ENCODE peak calls at places on chromosomes 3 and 15, in seven cellular contexts. C, V, J, E, A, O and X are unnamed samples.

GRCh38 chr3:25455316-25456232 is 27.5 kb downstream of the RARB start:
- DNase-seq in E (no peak), V (peak), O (no peak), A (peak), J (no peak), C (no peak), X (no peak)

GRCh38 chr15:40508216-40508615 is 37.4 kb downstream of the CHST14 start:
- DNase-seq in J (no peak), O (no peak), A (no peak), E (no peak), C (no peak), V (no peak), X (no peak)

GRCh38 chr15:81485806-81486205 is 111.8 kb upstream of the TMC3 start:
- DNase-seq in E (no peak), A (no peak), J (no peak), O (no peak), V (no peak), C (no peak), X (no peak)

GRCh38 chr15:29278436-29279099 is 8.9 kb upstream of the NSMCE3 start:
- DNase-seq in C (no peak), A (peak), J (no peak), O (no peak), E (peak), V (no peak), X (no peak)

GRCh38 chr3:46078712-46079400 is 51.6 kb upstream of the XCR1 start:
- DNase-seq in E (peak), A (peak), J (peak), C (peak), V (peak), O (peak), X (peak)

GRCh38 chr15:82875411-82876003 is 66.1 kb downstream of the WHAMM start:
- DNase-seq in C (no peak), J (no peak), O (no peak), V (no peak), E (peak), A (no peak), X (no peak)

GRCh38 chr3:18556001-18556408 is 130.9 kb upstream of the SATB1 start:
- DNase-seq in C (no peak), E (no peak), V (no peak), A (no peak), O (no peak), J (no peak), X (no peak)

GRCh38 chr3:171175840-171176239 is 149.3 kb upstream of the SLC2A2 start:
- DNase-seq in C (no peak), E (no peak), A (no peak), V (no peak), O (no peak), J (no peak), X (no peak)

GRCh38 chr3:47243748-47244147 is 38.9 kb downstream of the KIF9 start:
- DNase-seq in C (no peak), A (no peak), V (no peak), J (no peak), E (no peak), O (no peak), X (no peak)

GRCh38 chr15:95097366-95097765 is 866.0 kb downstream of the MCTP2 start:
- DNase-seq in V (no peak), C (no peak), O (no peak), E (no peak), J (no peak), A (no peak), X (no peak)

GRCh38 chr3:96814581-96815567 is at the start of gene EPHA6:
- DNase-seq in O (no peak), V (no peak), C (no peak), E (no peak), J (no peak), A (no peak), X (no peak)

GRCh38 chr15:48425051-48425450 is 93.8 kb downstream of the DUT start:
- DNase-seq in E (no peak), J (no peak), C (no peak), O (no peak), V (no peak), A (no peak), X (no peak)

GRCh38 chr3:21750831-21751391 is at the start of gene ZNF385D:
- DNase-seq in A (peak), J (no peak), C (no peak), E (no peak), V (no peak), O (no peak), X (peak)

GRCh38 chr15:55549305-55549704 is 38.8 kb downstream of the PYGO1 start:
- DNase-seq in E (no peak), J (no peak), V (no peak), C (no peak), O (no peak), A (no peak), X (no peak)

GRCh38 chr3:129119365-129120100 is 2.1 kb downstream of the RAB43 start:
- DNase-seq in E (no peak), A (peak), C (no peak), O (no peak), J (no peak), V (no peak), X (no peak)

GRCh38 chr3:129121016-129121791 is 400 bp downstream of the RAB43 start:
- DNase-seq in C (no peak), V (peak), A (peak), J (peak), E (no peak), O (no peak), X (no peak)

GRCh38 chr3:129121792-129122696 is at the start of gene RAB43:
- DNase-seq in V (peak), E (peak), A (peak), J (peak), C (peak), O (peak), X (peak)

GRCh38 chr3:129118745-129119144 is 2.9 kb downstream of the RAB43 start:
- DNase-seq in A (no peak), E (no peak), V (no peak), J (no peak), C (no peak), O (no peak), X (no peak)

GRCh38 chr3:129120254-129121004 is 1.2 kb downstream of the RAB43 start:
- DNase-seq in J (peak), O (peak), A (peak), V (peak), C (peak), E (peak), X (peak)
- TF ChIP-seq CTCF in J (peak), O (no peak), A (peak), V (peak), C (peak), E (no peak), X (no peak)

GRCh38 chr15:31487811-31488436 is 161.3 kb downstream of the KLF13 start:
- DNase-seq in A (peak), O (no peak), C (peak), J (no peak), E (peak), V (no peak), X (peak)
- TF ChIP-seq CTCF in A (peak), O (no peak), C (no peak), J (no peak), E (no peak), V (no peak), X (no peak)

GRCh38 chr3:49700014-49700413 is 10.7 kb downstream of the RNF123 start:
- DNase-seq in A (no peak), E (no peak), O (no peak), C (no peak), V (no peak), J (no peak), X (no peak)

GRCh38 chr3:49702672-49703071 is 13.3 kb downstream of the RNF123 start:
- DNase-seq in J (no peak), O (no peak), A (no peak), E (no peak), V (no peak), C (no peak), X (no peak)

GRCh38 chr3:49700453-49701128 is 11.2 kb downstream of the RNF123 start:
- DNase-seq in J (no peak), A (no peak), C (no peak), O (no peak), E (no peak), V (no peak), X (no peak)

GRCh38 chr3:49703443-49703927 is 14.1 kb downstream of the RNF123 start:
- DNase-seq in V (peak), C (no peak), E (peak), J (peak), A (peak), O (peak), X (peak)

DNA sequence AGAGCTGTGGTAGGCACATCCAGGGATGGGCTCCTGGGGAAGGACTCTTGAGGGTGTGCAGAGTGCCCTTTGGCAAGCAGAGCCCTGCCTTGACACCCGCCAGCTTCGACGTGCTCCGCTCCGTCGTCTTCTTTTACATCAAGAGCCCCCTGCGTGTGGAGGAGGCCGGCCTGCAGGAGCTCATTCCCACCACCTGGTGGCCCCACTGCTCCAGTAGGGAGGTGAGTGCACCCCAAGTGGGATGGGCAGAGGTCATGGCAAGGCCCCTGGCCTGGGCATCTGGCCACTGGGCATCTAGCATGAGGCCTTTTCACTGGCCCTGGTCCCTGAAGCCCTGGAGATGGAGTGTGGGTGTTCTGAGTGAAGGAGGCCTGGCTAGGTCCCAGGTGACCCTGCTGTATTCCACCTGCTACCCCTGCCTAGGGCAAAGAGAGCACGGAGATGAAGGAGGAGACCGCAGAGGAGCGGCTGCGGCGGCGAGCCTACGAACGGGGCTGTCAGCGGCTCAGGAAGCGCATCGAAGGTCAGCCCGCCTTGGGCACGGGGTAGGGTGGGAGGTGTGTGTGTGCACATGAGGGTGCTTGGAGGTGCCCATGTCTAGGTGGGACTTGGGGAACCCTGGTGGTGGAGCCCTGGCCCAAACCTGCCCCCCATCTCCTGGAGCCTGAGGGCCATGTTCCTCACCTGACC is 12.2 kb downstream of the RNF123 start:
- DNase-seq in V (no peak), C (no peak), J (no peak), A (no peak), O (no peak), E (no peak), X (no peak)
- TF ChIP-seq CTCF in V (peak), C (no peak), J (peak), A (peak), O (peak), E (peak), X (peak)

DNA sequence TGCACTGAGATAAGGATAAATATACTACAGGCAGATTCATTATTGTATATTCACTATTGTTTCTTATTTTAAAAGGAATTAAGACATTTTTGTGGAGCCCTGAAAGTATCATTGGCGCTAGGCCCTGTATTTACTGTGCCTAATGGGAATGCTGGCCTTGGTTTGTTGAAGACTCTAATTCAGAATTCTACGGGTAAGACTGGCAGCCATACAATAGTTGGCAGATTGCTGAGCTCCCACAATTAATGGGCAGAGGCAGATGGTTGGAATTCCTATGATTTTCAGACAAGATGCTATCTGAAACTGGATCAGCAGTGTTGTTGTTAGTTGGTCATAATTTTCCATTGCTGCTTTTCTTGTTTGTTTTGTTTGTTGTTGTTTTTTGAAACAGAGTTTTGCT is 14.7 kb downstream of the PGBD4 start:
- DNase-seq in C (no peak), J (no peak), O (no peak), E (no peak), A (no peak), V (no peak), X (no peak)
- TF ChIP-seq CTCF in C (no peak), J (no peak), O (no peak), E (no peak), A (no peak), V (no peak), X (no peak)